ENCODE peak calls at places on chromosomes 11 and 22, in ten cellular contexts. E is astrocyte of the spinal cord; K is CD8-positive, alpha-beta T cell; O is PC-9; X is neural progenitor cell; D is choroid plexus epithelial cell; T is RWPE1; U is dorsolateral prefrontal cortex; A is NB4; Q is RWPE2. F is an unnamed sample.

GRCh38 chr11:95082576-95083001 is 7.1 kb upstream of the ENDOD1 start:
- DNase-seq in E (no peak), K (no peak), O (no peak), X (no peak), D (no peak), T (no peak), U (no peak), A (no peak), Q (no peak), F (no peak)

GRCh38 chr22:46029574-46030200 is 52.7 kb upstream of the WNT7B start:
- DNase-seq in E (no peak), K (no peak), O (no peak), X (no peak), D (peak; percentile 58), T (no peak), U (no peak), A (no peak), Q (no peak), F (no peak)

GRCh38 chr11:34975482-34975881 is 59.1 kb downstream of the PDHX start:
- DNase-seq in E (no peak), K (no peak), O (no peak), X (no peak), D (no peak), T (no peak), U (no peak), A (no peak), Q (no peak), F (no peak)

GRCh38 chr22:30575011-30575671 is 676 bp upstream of the GAL3ST1 start:
- DNase-seq in E (peak; percentile 29), K (no peak), O (no peak), X (peak; percentile 31), D (no peak), T (no peak), U (peak; percentile 35), A (no peak), Q (no peak), F (no peak)

GRCh38 chr11:55673860-55674259 is 11.9 kb downstream of the OR4C6 start:
- DNase-seq in E (no peak), K (no peak), O (no peak), X (no peak), D (no peak), T (no peak), U (no peak), A (no peak), Q (no peak), F (no peak)

GRCh38 chr11:79400717-79401330 is 40.0 kb downstream of the TENM4 start:
- DNase-seq in E (peak; percentile 38), K (no peak), O (peak; percentile 52), X (peak; percentile 65), D (peak; percentile 50), T (peak; percentile 48), U (no peak), A (peak; percentile 47), Q (no peak), F (no peak)

GRCh38 chr11:124114942-124115781 is at the start of gene VWA5A:
- DNase-seq in E (peak; percentile 91), K (peak; percentile 24), O (peak; percentile 35), X (peak; percentile 76), D (peak; percentile 93), T (peak; percentile 86), U (peak; percentile 69), A (peak; percentile 82), Q (peak; percentile 82), F (no peak)

GRCh38 chr11:33967451-33967850 is 75.6 kb upstream of the LMO2 start:
- DNase-seq in E (no peak), K (no peak), O (no peak), X (no peak), D (no peak), T (no peak), U (no peak), A (peak; percentile 11), Q (no peak), F (no peak)

GRCh38 chr22:20823264-20823663 is 35.3 kb downstream of the PI4KA start:
- DNase-seq in E (no peak), K (no peak), O (no peak), X (no peak), D (no peak), T (no peak), U (no peak), A (no peak), Q (no peak), F (no peak)

GRCh38 chr11:44938066-44938691 is 12.5 kb downstream of the TP53I11 start:
- DNase-seq in E (no peak), K (no peak), O (no peak), X (no peak), D (no peak), T (no peak), U (no peak), A (no peak), Q (no peak), F (no peak)

GRCh38 chr11:119347940-119348339 is 1.4 kb upstream of the MFRP start:
- DNase-seq in E (no peak), K (no peak), O (no peak), X (no peak), D (no peak), T (no peak), U (no peak), A (no peak), Q (no peak), F (no peak)

GRCh38 chr11:86089659-86090058 is 20.8 kb upstream of the PICALM start:
- DNase-seq in E (peak; percentile 76), K (no peak), O (no peak), X (no peak), D (peak; percentile 90), T (no peak), U (no peak), A (no peak), Q (no peak), F (no peak)

DNA sequence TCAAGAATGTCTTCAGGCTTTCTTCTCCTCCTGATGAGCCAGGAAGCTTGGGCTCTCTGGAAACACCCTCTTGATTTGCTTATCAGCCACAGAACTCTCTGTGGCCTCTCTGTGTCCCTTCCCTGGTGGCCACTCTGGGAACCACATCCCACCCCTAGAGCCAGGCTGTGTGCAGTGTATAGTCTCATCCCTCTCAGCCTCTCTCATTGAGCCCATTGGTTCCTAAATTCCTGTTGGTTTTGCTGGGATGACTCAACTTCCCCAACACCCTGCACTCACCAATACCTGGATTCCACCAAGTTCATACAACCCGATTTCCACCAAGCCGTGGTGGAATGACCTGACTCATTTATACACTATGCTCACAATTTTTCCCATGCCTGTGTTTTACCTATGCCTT is 5.2 kb downstream of the IRAG1 start:
- DNase-seq in E (peak; percentile 18), K (no peak), O (no peak), X (no peak), D (no peak), T (peak; percentile 37), U (no peak), A (no peak), Q (no peak), F (no peak)
- TF ChIP-seq CTCF in E (peak; percentile 33), K (no peak), O (peak; percentile 42), X (peak; percentile 34), D (peak; percentile 43), T (no peak), U (no peak), A (peak; percentile 27), Q (no peak), F (peak; percentile 57)

GRCh38 chr11:68889948-68890446 is 13.6 kb downstream of the MRPL21 start:
- DNase-seq in E (peak; percentile 94), K (no peak), O (no peak), X (peak; percentile 71), D (peak; percentile 89), T (no peak), U (no peak), A (peak; percentile 18), Q (no peak), F (no peak)
- TF ChIP-seq CTCF in E (peak; percentile 74), K (no peak), O (no peak), X (peak; percentile 66), D (peak; percentile 84), T (no peak), U (no peak), A (peak; percentile 50), Q (peak; percentile 30), F (peak; percentile 64)

GRCh38 chr11:103637250-103637649 is 399.2 kb upstream of the DDI1 start:
- DNase-seq in E (peak; percentile 37), K (no peak), O (no peak), X (no peak), D (no peak), T (no peak), U (no peak), A (no peak), Q (no peak), F (no peak)
- TF ChIP-seq CTCF in E (no peak), K (no peak), O (no peak), X (no peak), D (no peak), T (no peak), U (no peak), A (no peak), Q (no peak), F (no peak)

GRCh38 chr22:37549704-37550059 is 10.6 kb upstream of the CDC42EP1 start:
- DNase-seq in E (peak; percentile 69), K (no peak), O (peak; percentile 75), X (peak; percentile 40), D (peak; percentile 57), T (no peak), U (peak; percentile 84), A (no peak), Q (no peak), F (no peak)

GRCh38 chr22:37545703-37546435 is 14.4 kb upstream of the CDC42EP1 start:
- DNase-seq in E (peak; percentile 97), K (no peak), O (peak; percentile 93), X (peak; percentile 89), D (peak; percentile 97), T (peak; percentile 91), U (no peak), A (no peak), Q (peak; percentile 95), F (no peak)

GRCh38 chr22:37544955-37545702 is 15.2 kb upstream of the CDC42EP1 start:
- DNase-seq in E (peak; percentile 58), K (no peak), O (peak; percentile 87), X (peak; percentile 83), D (peak; percentile 74), T (no peak), U (no peak), A (peak; percentile 68), Q (no peak), F (no peak)

GRCh38 chr22:37547249-37547741 is 13.0 kb upstream of the CDC42EP1 start:
- DNase-seq in E (no peak), K (no peak), O (no peak), X (no peak), D (peak; percentile 35), T (no peak), U (no peak), A (no peak), Q (no peak), F (no peak)

DNA sequence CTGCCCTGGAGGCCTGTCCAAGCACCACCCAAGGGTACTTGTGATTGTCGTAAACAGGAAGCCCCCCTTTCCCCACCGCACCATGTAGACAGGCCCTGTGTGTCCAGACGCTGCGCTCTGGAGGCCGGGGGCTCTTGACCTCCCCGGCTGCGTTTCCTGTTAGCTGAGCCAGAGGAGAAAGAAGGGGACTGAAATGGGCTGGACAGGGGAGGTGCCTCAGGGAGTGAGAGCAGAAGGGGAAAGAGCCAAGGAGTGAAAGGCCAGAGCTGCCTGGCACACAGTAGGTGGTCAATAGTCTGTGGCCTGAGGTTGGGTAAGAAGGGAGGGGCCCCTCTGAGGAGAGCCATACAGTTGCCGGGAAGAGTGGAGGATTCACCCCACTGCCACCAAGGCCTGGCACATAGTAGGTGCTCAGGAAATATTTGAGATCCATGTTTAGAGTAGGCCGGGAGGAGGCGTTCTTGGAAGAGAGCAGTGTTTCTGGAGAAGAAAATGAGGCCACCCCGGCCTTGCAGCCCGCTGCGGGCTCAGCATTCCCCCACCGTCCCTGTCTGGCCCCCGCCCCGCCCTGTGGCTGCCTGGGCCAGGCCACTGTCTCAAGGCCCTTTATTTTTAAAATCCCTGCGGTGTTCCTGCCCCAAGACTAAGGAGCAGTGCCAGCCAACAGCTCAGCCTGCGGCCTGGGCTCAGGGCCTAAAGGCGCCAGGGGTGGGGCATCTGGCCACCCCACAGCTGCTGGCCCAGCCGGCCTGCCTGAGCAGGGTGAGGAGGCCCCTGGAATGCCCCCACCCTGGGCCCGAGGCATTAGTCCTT is 13.6 kb upstream of the CDC42EP1 start:
- DNase-seq in E (peak; percentile 87), K (no peak), O (peak; percentile 94), X (peak; percentile 70), D (peak; percentile 92), T (no peak), U (peak; percentile 60), A (no peak), Q (no peak), F (no peak)
- TF ChIP-seq CTCF in E (no peak), K (no peak), O (no peak), X (no peak), D (peak; percentile 45), T (no peak), U (no peak), A (no peak), Q (no peak), F (no peak)

F was measured in type B pancreatic cell.